ENCODE peak calls at places on chromosome 18, in four cellular contexts. One of them, this sample, is unnamed. For H3K4me1, the result is how much of the 10 kb centered on the place peaks cover.

GRCh38 chr18:4765401-4765800 is 310.3 kb upstream of the DLGAP1 start:
- DNase-seq in upper lobe of left lung: no peak
- DNase-seq in suprapubic skin: no peak
- DNase-seq in transverse colon: no peak
- DNase-seq in this sample: no peak

GRCh38 chr18:31819106-31819924 is 58.6 kb upstream of the SLC25A52 start:
- DNase-seq in transverse colon: no peak
- DNase-seq in suprapubic skin: no peak
- DNase-seq in upper lobe of left lung: no peak
- DNase-seq in this sample: no peak

GRCh38 chr18:54752185-54752584 is 76.1 kb upstream of the RAB27B start:
- DNase-seq in transverse colon: no peak
- DNase-seq in upper lobe of left lung: no peak
- DNase-seq in suprapubic skin: no peak
- DNase-seq in this sample: no peak

GRCh38 chr18:79380816-79381806 is 14.6 kb upstream of the NFATC1 start:
- DNase-seq in transverse colon: peak
- DNase-seq in suprapubic skin: no peak
- DNase-seq in upper lobe of left lung: no peak
- DNase-seq in this sample: peak

GRCh38 chr18:13420969-13421686 is 202.6 kb downstream of the LDLRAD4 start:
- DNase-seq in transverse colon: no peak
- DNase-seq in upper lobe of left lung: no peak
- DNase-seq in suprapubic skin: no peak
- DNase-seq in this sample: no peak

GRCh38 chr18:43800584-43800983 is 523.3 kb upstream of the SYT4 start:
- DNase-seq in suprapubic skin: no peak
- DNase-seq in upper lobe of left lung: no peak
- DNase-seq in transverse colon: no peak
- DNase-seq in this sample: no peak

GRCh38 chr18:37554399-37554787 is 11.2 kb downstream of the CELF4 start:
- DNase-seq in upper lobe of left lung: no peak
- DNase-seq in suprapubic skin: no peak
- DNase-seq in transverse colon: no peak
- DNase-seq in this sample: no peak

GRCh38 chr18:5851998-5852397 is 43.3 kb downstream of the TMEM200C start:
- DNase-seq in upper lobe of left lung: no peak
- DNase-seq in suprapubic skin: no peak
- DNase-seq in transverse colon: no peak
- DNase-seq in this sample: no peak

GRCh38 chr18:46207985-46208384 is 103.8 kb downstream of the HAUS1 start:
- DNase-seq in upper lobe of left lung: no peak
- DNase-seq in transverse colon: no peak
- DNase-seq in suprapubic skin: no peak
- DNase-seq in this sample: no peak

GRCh38 chr18:79458917-79459803 is 63.4 kb downstream of the NFATC1 start:
- DNase-seq in upper lobe of left lung: no peak
- DNase-seq in transverse colon: no peak
- DNase-seq in suprapubic skin: no peak
- DNase-seq in this sample: no peak

GRCh38 chr18:79495591-79496071 is 99.9 kb downstream of the NFATC1 start:
- DNase-seq in transverse colon: no peak
- DNase-seq in suprapubic skin: peak
- DNase-seq in upper lobe of left lung: peak
- DNase-seq in this sample: no peak

GRCh38 chr18:34659579-34660517 is 50.2 kb upstream of the DTNA start:
- DNase-seq in transverse colon: peak
- DNase-seq in suprapubic skin: peak
- DNase-seq in upper lobe of left lung: peak
- DNase-seq in this sample: peak

DNA sequence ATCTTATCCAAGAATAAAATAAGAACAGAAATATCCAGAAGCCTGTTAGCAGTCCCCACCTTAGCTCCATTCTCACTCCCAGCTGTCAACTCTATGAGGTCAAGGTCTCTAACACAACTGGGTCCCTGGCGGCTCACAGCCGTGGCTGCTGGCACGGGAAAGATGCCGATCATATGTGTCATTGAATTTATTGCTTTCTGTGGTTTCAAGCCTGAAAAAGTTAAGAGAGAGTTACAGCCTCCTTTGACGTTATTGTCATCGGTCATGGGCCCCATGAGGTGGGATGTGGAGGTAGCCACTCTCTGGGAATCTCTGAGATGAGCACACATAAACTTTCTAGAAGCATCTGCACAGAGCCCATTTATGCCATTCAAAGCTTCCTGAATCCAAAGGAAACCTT is 28.7 kb upstream of the CABLES1 start:
- DNase-seq in suprapubic skin: no peak
- DNase-seq in transverse colon: peak
- DNase-seq in upper lobe of left lung: no peak
- DNase-seq in this sample: no peak
- H3K4me3 ChIP-seq in suprapubic skin: no peak
- H3K4me3 ChIP-seq in transverse colon: no peak
- H3K4me3 ChIP-seq in upper lobe of left lung: no peak
- H3K4me3 ChIP-seq in this sample: no peak

GRCh38 chr18:25979358-25979727 is 111.1 kb downstream of the SS18 start:
- DNase-seq in transverse colon: no peak
- DNase-seq in upper lobe of left lung: no peak
- DNase-seq in suprapubic skin: no peak
- DNase-seq in this sample: no peak

GRCh38 chr18:25974630-25975077 is 115.8 kb downstream of the SS18 start:
- DNase-seq in suprapubic skin: no peak
- DNase-seq in transverse colon: no peak
- DNase-seq in upper lobe of left lung: no peak
- DNase-seq in this sample: no peak
- TF ChIP-seq EP300 in suprapubic skin: no peak
- TF ChIP-seq EP300 in transverse colon: no peak
- TF ChIP-seq EP300 in upper lobe of left lung: no peak
- TF ChIP-seq EP300 in this sample: no peak

GRCh38 chr18:76979111-76979751 is 153.4 kb downstream of the MBP start:
- DNase-seq in upper lobe of left lung: no peak
- DNase-seq in suprapubic skin: no peak
- DNase-seq in transverse colon: no peak
- DNase-seq in this sample: no peak
- H3K4me1 ChIP-seq in upper lobe of left lung: under half
- H3K4me1 ChIP-seq in suprapubic skin: under half
- H3K4me1 ChIP-seq in transverse colon: under half
- H3K4me1 ChIP-seq in this sample: half or more

GRCh38 chr18:9106800-9107574 is 4.5 kb downstream of the NDUFV2 start:
- DNase-seq in upper lobe of left lung: no peak
- DNase-seq in suprapubic skin: no peak
- DNase-seq in transverse colon: no peak
- DNase-seq in this sample: no peak
- H3K4me3 ChIP-seq in upper lobe of left lung: no peak
- H3K4me3 ChIP-seq in suprapubic skin: peak
- H3K4me3 ChIP-seq in transverse colon: no peak
- H3K4me3 ChIP-seq in this sample: no peak

GRCh38 chr18:75142677-75143076 is 66.3 kb downstream of the PTGR3 start:
- DNase-seq in upper lobe of left lung: no peak
- DNase-seq in transverse colon: no peak
- DNase-seq in suprapubic skin: no peak
- DNase-seq in this sample: no peak

GRCh38 chr18:75141734-75142133 is 67.2 kb downstream of the PTGR3 start:
- DNase-seq in upper lobe of left lung: no peak
- DNase-seq in suprapubic skin: no peak
- DNase-seq in transverse colon: no peak
- DNase-seq in this sample: no peak

GRCh38 chr18:75141166-75141565 is 67.8 kb downstream of the PTGR3 start:
- DNase-seq in suprapubic skin: no peak
- DNase-seq in upper lobe of left lung: no peak
- DNase-seq in transverse colon: no peak
- DNase-seq in this sample: no peak

GRCh38 chr18:75139226-75139911 is 69.6 kb downstream of the PTGR3 start:
- DNase-seq in suprapubic skin: peak
- DNase-seq in transverse colon: no peak
- DNase-seq in upper lobe of left lung: no peak
- DNase-seq in this sample: no peak

GRCh38 chr18:75140296-75140695 is 68.6 kb downstream of the PTGR3 start:
- DNase-seq in transverse colon: no peak
- DNase-seq in upper lobe of left lung: no peak
- DNase-seq in suprapubic skin: peak
- DNase-seq in this sample: no peak
- TF ChIP-seq EP300 in transverse colon: no peak
- TF ChIP-seq EP300 in upper lobe of left lung: no peak
- TF ChIP-seq EP300 in suprapubic skin: no peak
- TF ChIP-seq EP300 in this sample: no peak

DNA sequence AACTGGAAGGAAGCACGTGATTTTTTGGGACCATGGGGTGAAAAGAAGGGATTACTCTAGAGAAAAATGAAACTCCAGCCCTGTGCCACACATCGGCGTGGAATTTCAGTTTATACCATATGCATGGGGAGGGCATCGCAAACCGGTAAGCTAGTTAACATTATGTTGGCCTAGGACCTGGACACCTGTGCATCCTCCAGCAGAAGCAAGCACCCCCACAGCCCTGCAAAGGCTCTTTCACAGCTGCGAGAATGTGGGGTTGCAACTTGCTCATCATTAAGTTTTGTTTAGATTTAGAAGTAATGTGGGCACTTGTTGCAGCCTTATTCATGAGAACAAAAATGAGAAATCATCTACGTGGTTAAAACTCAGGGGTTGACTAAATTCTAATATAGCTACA is 299.2 kb downstream of the PIEZO2 start:
- DNase-seq in transverse colon: no peak
- DNase-seq in upper lobe of left lung: no peak
- DNase-seq in suprapubic skin: no peak
- DNase-seq in this sample: no peak
- H3K4me1 ChIP-seq in transverse colon: under half
- H3K4me1 ChIP-seq in upper lobe of left lung: under half
- H3K4me1 ChIP-seq in suprapubic skin: under half
- H3K4me1 ChIP-seq in this sample: under half

GRCh38 chr18:63141777-63142176 is 177.8 kb downstream of the BCL2 start:
- DNase-seq in suprapubic skin: no peak
- DNase-seq in upper lobe of left lung: no peak
- DNase-seq in transverse colon: peak
- DNase-seq in this sample: no peak
- H3K4me3 ChIP-seq in suprapubic skin: no peak
- H3K4me3 ChIP-seq in upper lobe of left lung: no peak
- H3K4me3 ChIP-seq in transverse colon: no peak
- H3K4me3 ChIP-seq in this sample: no peak

DNA sequence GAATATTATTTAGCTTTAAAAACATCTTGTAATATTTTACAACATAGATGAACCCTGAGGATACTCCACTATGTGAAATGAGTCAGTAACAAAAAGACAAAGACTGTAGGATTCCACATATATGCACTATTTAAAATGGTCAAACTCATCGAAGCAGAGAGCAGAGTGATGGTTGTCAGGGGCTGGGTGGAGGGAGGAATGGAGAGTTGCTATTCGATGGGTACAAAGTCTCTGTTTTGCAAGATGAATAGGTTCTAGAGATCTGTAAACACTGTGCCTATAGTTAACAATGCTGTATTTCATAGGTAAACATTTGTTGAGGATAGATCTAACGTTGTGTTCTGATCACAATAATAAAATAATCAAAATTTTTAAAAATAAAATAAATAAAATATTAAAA is 1675.9 kb upstream of the CELF4 start:
- DNase-seq in suprapubic skin: no peak
- DNase-seq in transverse colon: no peak
- DNase-seq in upper lobe of left lung: no peak
- DNase-seq in this sample: no peak
- TF ChIP-seq EP300 in suprapubic skin: no peak
- TF ChIP-seq EP300 in transverse colon: no peak
- TF ChIP-seq EP300 in upper lobe of left lung: no peak
- TF ChIP-seq EP300 in this sample: no peak

GRCh38 chr18:77059294-77059916 is 73.2 kb downstream of the MBP start:
- DNase-seq in transverse colon: no peak
- DNase-seq in upper lobe of left lung: no peak
- DNase-seq in suprapubic skin: no peak
- DNase-seq in this sample: no peak
- H3K4me1 ChIP-seq in transverse colon: under half
- H3K4me1 ChIP-seq in upper lobe of left lung: half or more
- H3K4me1 ChIP-seq in suprapubic skin: under half
- H3K4me1 ChIP-seq in this sample: half or more

DNA sequence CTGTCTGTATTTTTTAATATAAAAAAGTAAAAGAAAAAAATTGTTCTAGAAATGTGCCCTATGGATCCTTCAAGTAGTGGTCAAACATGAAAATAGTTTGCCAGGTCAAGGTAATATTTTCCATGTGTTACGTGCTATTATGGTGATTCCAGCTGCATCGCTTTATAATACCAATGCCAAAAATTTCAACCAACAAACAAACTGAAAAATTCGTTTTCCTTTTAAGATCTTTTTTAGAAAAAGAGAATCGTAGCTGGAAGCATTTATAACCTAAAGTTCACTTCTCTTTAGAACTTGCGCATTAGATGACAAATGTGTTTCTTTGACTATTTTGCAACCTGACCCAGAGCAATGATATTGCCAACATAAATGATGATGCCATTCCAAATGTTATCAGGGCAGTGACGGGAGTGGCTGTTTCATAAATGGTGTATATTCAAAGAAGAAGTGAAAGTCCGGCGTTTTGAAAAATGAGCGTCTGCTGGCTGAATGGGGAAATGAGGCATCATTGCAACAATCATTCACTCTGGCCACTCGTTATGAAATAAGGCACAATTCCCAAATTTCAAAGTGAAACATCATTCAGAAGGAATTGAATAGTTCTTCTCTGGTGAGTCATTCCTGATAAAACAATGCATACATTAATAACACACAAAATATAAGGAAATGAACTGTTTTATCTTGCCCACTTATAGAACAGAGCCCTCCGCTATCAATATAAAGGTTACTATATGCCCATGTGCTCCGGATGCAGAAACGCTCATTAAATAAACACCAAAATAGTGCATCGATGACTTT is 297.4 kb downstream of the TGIF1 start:
- DNase-seq in transverse colon: no peak
- DNase-seq in upper lobe of left lung: peak
- DNase-seq in suprapubic skin: no peak
- DNase-seq in this sample: no peak
- H3K4me3 ChIP-seq in transverse colon: no peak
- H3K4me3 ChIP-seq in upper lobe of left lung: no peak
- H3K4me3 ChIP-seq in suprapubic skin: no peak
- H3K4me3 ChIP-seq in this sample: no peak